ENCODE peak calls at places on chromosome 14, in eight cellular contexts. J is breast epithelium, V is upper lobe of left lung, U is right lobe of liver, M is tibial artery, O is aorta, B is fibroblast of lung, L is IMR-90. N is an unnamed sample.

GRCh38 chr14:80164991-80165390 is 46.3 kb downstream of the DIO2 start:
- DNase-seq in J (no peak), V (no peak), U (no peak), M (no peak), O (no peak), B (no peak), L (peak; percentile 84), N (no peak)

GRCh38 chr14:30064454-30064853 is 136.8 kb upstream of the PRKD1 start:
- DNase-seq in J (no peak), V (no peak), U (no peak), M (no peak), O (no peak), B (no peak), L (peak; percentile 6), N (no peak)

GRCh38 chr14:81402123-81402495 is 2.0 kb upstream of the STON2 start:
- DNase-seq in J (no peak), V (no peak), U (no peak), M (no peak), O (no peak), B (peak; percentile 26), L (no peak), N (no peak)

GRCh38 chr14:56002876-56003625 is 115.2 kb upstream of the PELI2 start:
- DNase-seq in J (no peak), V (no peak), U (no peak), M (no peak), O (no peak), B (no peak), L (no peak), N (no peak)

GRCh38 chr14:87712386-87713113 is 280.4 kb downstream of the GALC start:
- DNase-seq in J (no peak), V (no peak), U (no peak), M (no peak), O (no peak), B (no peak), L (no peak), N (no peak)

GRCh38 chr14:99129211-99129696 is 142.7 kb downstream of the BCL11B start:
- DNase-seq in J (no peak), V (peak; percentile 15), U (peak; percentile 29), M (peak; percentile 21), O (no peak), B (no peak), L (no peak), N (no peak)

GRCh38 chr14:90154110-90154509 is 92.3 kb downstream of the KCNK13 start:
- DNase-seq in J (no peak), V (no peak), U (no peak), M (no peak), O (no peak), B (no peak), L (no peak), N (no peak)

GRCh38 chr14:26206640-26207039 is 391.2 kb downstream of the NOVA1 start:
- DNase-seq in J (no peak), V (no peak), U (no peak), M (no peak), O (no peak), B (no peak), L (no peak), N (no peak)

GRCh38 chr14:23722675-23723074 is 86.5 kb downstream of the DHRS2 start:
- DNase-seq in J (no peak), V (no peak), U (no peak), M (no peak), O (no peak), B (no peak), L (no peak), N (no peak)

GRCh38 chr14:30966415-30967363 is 58.8 kb upstream of the AP4S1 start:
- DNase-seq in J (no peak), V (no peak), U (no peak), M (no peak), O (no peak), B (no peak), L (peak; percentile 26), N (no peak)

GRCh38 chr14:96264850-96265249 is 8.8 kb downstream of the BDKRB1 start:
- DNase-seq in J (no peak), V (no peak), U (no peak), M (no peak), O (no peak), B (peak; percentile 70), L (peak; percentile 45), N (no peak)

GRCh38 chr14:50871914-50872732 is at the start of gene ABHD12B:
- DNase-seq in J (no peak), V (no peak), U (no peak), M (no peak), O (no peak), B (peak; percentile 18), L (no peak), N (peak; percentile 29)

GRCh38 chr14:104395941-104396681 is 183.5 kb upstream of the C14orf180 start:
- DNase-seq in J (no peak), V (peak; percentile 19), U (no peak), M (peak; percentile 16), O (peak; percentile 66), B (no peak), L (no peak), N (no peak)

GRCh38 chr14:104393898-104394605 is 185.5 kb upstream of the C14orf180 start:
- DNase-seq in J (no peak), V (peak; percentile 68), U (no peak), M (peak; percentile 56), O (peak; percentile 66), B (no peak), L (no peak), N (peak; percentile 82)

GRCh38 chr14:104396682-104397470 is 182.7 kb upstream of the C14orf180 start:
- DNase-seq in J (no peak), V (no peak), U (no peak), M (no peak), O (no peak), B (no peak), L (no peak), N (no peak)

GRCh38 chr14:104394606-104394910 is 185.0 kb upstream of the C14orf180 start:
- DNase-seq in J (no peak), V (no peak), U (no peak), M (peak; percentile 11), O (no peak), B (no peak), L (no peak), N (peak; percentile 51)

DNA sequence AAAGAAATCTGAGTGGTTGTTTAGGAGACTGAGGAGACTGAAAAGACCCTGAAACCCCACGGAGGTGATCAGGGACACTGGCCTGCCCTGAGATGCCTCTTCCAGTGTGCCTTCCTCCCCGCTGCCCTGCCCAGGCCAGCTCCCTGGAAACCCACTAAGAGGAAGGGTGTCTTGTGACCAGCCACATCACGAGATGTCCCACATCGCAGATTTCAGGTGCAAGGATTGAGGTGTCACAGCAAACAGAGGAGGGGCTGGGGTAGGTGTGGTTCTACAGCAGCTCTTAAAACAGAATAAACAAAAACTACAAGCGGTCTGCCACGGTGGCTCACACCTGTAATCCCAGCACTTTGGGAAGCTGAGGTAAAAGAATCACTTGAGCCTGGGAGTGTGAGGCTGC is 184.3 kb upstream of the C14orf180 start:
- DNase-seq in J (no peak), V (no peak), U (no peak), M (peak; percentile 24), O (no peak), B (no peak), L (no peak), N (no peak)
- H3K36me3 ChIP-seq in J (no peaks in the 10 kb centered on the region), V (no peaks in the 10 kb centered on the region), U (no peaks in the 10 kb centered on the region), M (no peaks in the 10 kb centered on the region), O (no peaks in the 10 kb centered on the region), B (no peaks in the 10 kb centered on the region), L (no peaks in the 10 kb centered on the region), N (no peaks in the 10 kb centered on the region)

GRCh38 chr14:101406921-101407320 is 154.4 kb upstream of the DIO3 start:
- DNase-seq in J (no peak), V (no peak), U (no peak), M (no peak), O (no peak), B (no peak), L (no peak), N (no peak)

GRCh38 chr14:101407328-101407727 is 154.0 kb upstream of the DIO3 start:
- DNase-seq in J (no peak), V (no peak), U (no peak), M (no peak), O (no peak), B (no peak), L (no peak), N (no peak)

GRCh38 chr14:101410126-101410525 is 151.2 kb upstream of the DIO3 start:
- DNase-seq in J (no peak), V (no peak), U (no peak), M (no peak), O (no peak), B (no peak), L (no peak), N (no peak)

GRCh38 chr14:101409006-101409543 is 152.2 kb upstream of the DIO3 start:
- DNase-seq in J (no peak), V (no peak), U (no peak), M (no peak), O (no peak), B (no peak), L (no peak), N (no peak)

GRCh38 chr14:101408077-101408831 is 153.0 kb upstream of the DIO3 start:
- DNase-seq in J (no peak), V (no peak), U (no peak), M (peak; percentile 45), O (no peak), B (peak; percentile 98), L (peak; percentile 90), N (no peak)
- H3K27ac ChIP-seq in J (no peak overlapping the region), V (peak overlapping the region; percentile 54), U (no peak overlapping the region), M (peak overlapping the region; percentile 56), O (no peak overlapping the region), B (peak overlapping the region; percentile 52), L (peak overlapping the region; percentile 88), N (no peak overlapping the region)

GRCh38 chr14:70886421-70887206 is 20.6 kb upstream of the PCNX1 start:
- DNase-seq in J (no peak), V (no peak), U (no peak), M (no peak), O (no peak), B (no peak), L (no peak), N (no peak)
- H3K4me3 ChIP-seq in J (no peak overlapping the region), V (no peak overlapping the region), U (no peak overlapping the region), M (no peak overlapping the region), O (no peak overlapping the region), B (no peak overlapping the region), L (no peak overlapping the region), N (no peak overlapping the region)

GRCh38 chr14:104080557-104081492 is 4.7 kb upstream of the ASPG start:
- DNase-seq in J (no peak), V (peak; percentile 21), U (no peak), M (no peak), O (no peak), B (no peak), L (no peak), N (no peak)
- H3K36me3 ChIP-seq in J (no peaks in the 10 kb centered on the region), V (no peaks in the 10 kb centered on the region), U (no peaks in the 10 kb centered on the region), M (no peaks in the 10 kb centered on the region), O (no peaks in the 10 kb centered on the region), B (no peaks in the 10 kb centered on the region), L (no peaks in the 10 kb centered on the region), N (no peaks in the 10 kb centered on the region)

N was measured in heart left ventricle.